ENCODE peak calls at places on chromosomes 1 and 21, in seven cellular contexts. O is adrenal gland, I is Peyer's patch, B is A549, K is testis, J is heart left ventricle, M is endothelial cell of umbilical vein. X is an unnamed sample.

GRCh38 chr1:190373705-190374336 is 103.8 kb downstream of the BRINP3 start:
- DNase-seq in B (peak; percentile 36), K (no peak), J (no peak), M (peak; percentile 32), O (no peak), I (no peak), X (no peak)

GRCh38 chr1:177206831-177207230 is 36.1 kb downstream of the BRINP2 start:
- DNase-seq in K (no peak), O (no peak), J (no peak), I (no peak), M (no peak), B (no peak), X (no peak)

GRCh38 chr1:1510912-1511532 is 940 bp upstream of the ATAD3A start:
- DNase-seq in M (no peak), O (no peak), B (peak; percentile 38), J (no peak), I (no peak), K (no peak), X (no peak)

GRCh38 chr1:34858901-34859441 is 578 bp downstream of the SMIM12 start:
- DNase-seq in I (peak; percentile 47), J (no peak), O (peak; percentile 76), B (no peak), M (peak; percentile 80), K (no peak), X (no peak)

GRCh38 chr1:93033029-93033428 is 46.1 kb upstream of the MTF2 start:
- DNase-seq in M (no peak), I (no peak), K (no peak), O (no peak), J (no peak), B (no peak), X (no peak)

GRCh38 chr1:25810341-25811299 is 9.1 kb upstream of the MTFR1L start:
- DNase-seq in M (peak; percentile 44), O (peak; percentile 83), I (peak; percentile 90), J (peak; percentile 73), K (peak; percentile 72), B (peak; percentile 44), X (peak; percentile 79)

GRCh38 chr1:178849932-178850331 is 20.9 kb downstream of the ANGPTL1 start:
- DNase-seq in J (no peak), K (no peak), I (no peak), B (no peak), M (no peak), O (no peak), X (no peak)

GRCh38 chr1:206555473-206555935 is 48.2 kb downstream of the RASSF5 start:
- DNase-seq in M (no peak), B (no peak), O (peak; percentile 57), K (peak; percentile 73), J (peak; percentile 36), I (peak; percentile 62), X (no peak)

GRCh38 chr1:186008920-186009737 is 274.9 kb downstream of the HMCN1 start:
- DNase-seq in J (no peak), O (no peak), M (peak; percentile 96), I (no peak), B (no peak), K (no peak), X (no peak)

GRCh38 chr21:27818847-27819246 is 852.0 kb upstream of the ADAMTS5 start:
- DNase-seq in J (no peak), I (no peak), M (no peak), K (no peak), O (no peak), B (no peak), X (no peak)

GRCh38 chr1:45846931-45847330 is 43.5 kb downstream of the MAST2 start:
- DNase-seq in J (no peak), K (no peak), O (no peak), B (no peak), M (peak; percentile 3), I (no peak), X (no peak)

GRCh38 chr1:212430955-212431394 is 1.7 kb upstream of the NENF start:
- DNase-seq in I (peak; percentile 57), O (no peak), B (no peak), M (peak; percentile 83), K (no peak), J (no peak), X (no peak)

GRCh38 chr1:64167176-64167575 is 36.2 kb upstream of the UBE2U start:
- DNase-seq in K (no peak), B (no peak), M (no peak), J (no peak), I (no peak), O (no peak), X (no peak)

GRCh38 chr21:31786164-31786920 is 54.4 kb upstream of the SCAF4 start:
- DNase-seq in I (no peak), B (no peak), K (no peak), J (no peak), O (no peak), M (no peak), X (no peak)

GRCh38 chr1:149845416-149845815 is 54.0 kb upstream of the BOLA1 start:
- DNase-seq in K (no peak), M (no peak), J (no peak), B (no peak), I (peak; percentile 37), O (peak; percentile 6), X (no peak)

GRCh38 chr1:199955235-199955634 is 72.3 kb upstream of the NR5A2 start:
- DNase-seq in I (no peak), B (no peak), O (no peak), K (no peak), M (no peak), J (no peak), X (no peak)

GRCh38 chr1:74368335-74368734 is 133.1 kb downstream of the TNNI3K start:
- DNase-seq in O (no peak), B (no peak), K (no peak), I (no peak), J (no peak), M (no peak), X (no peak)

GRCh38 chr1:201610806-201611205 is 71.9 kb downstream of the NAV1 start:
- DNase-seq in O (no peak), J (no peak), B (no peak), I (no peak), K (no peak), M (no peak), X (no peak)

GRCh38 chr1:93774707-93775106 is 93.1 kb upstream of the BCAR3 start:
- DNase-seq in B (no peak), O (no peak), J (no peak), M (no peak), I (no peak), K (no peak), X (no peak)

GRCh38 chr21:41956926-41957729 is 3.3 kb upstream of the C2CD2 start:
- DNase-seq in O (peak; percentile 61), B (peak; percentile 55), K (no peak), I (no peak), M (peak; percentile 35), J (no peak), X (no peak)

GRCh38 chr21:44930543-44930981 is 9.3 kb upstream of the SLX9 start:
- DNase-seq in J (no peak), M (no peak), O (no peak), B (no peak), K (no peak), I (peak; percentile 70), X (no peak)

GRCh38 chr1:50421366-50421748 is 1.9 kb downstream of the DMRTA2 start:
- DNase-seq in M (no peak), J (no peak), O (no peak), K (no peak), B (no peak), I (no peak), X (no peak)

GRCh38 chr21:43333301-43334062 is 93.4 kb downstream of the SIK1 start:
- DNase-seq in O (peak; percentile 45), M (peak; percentile 58), J (peak; percentile 52), B (peak; percentile 97), I (no peak), K (peak; percentile 28), X (peak; percentile 64)

GRCh38 chr1:2541619-2542246 is 11.7 kb upstream of the HES5 start:
- DNase-seq in O (peak; percentile 83), K (no peak), I (peak; percentile 90), J (peak; percentile 62), M (no peak), B (peak; percentile 44), X (peak; percentile 71)

GRCh38 chr1:104720701-104721100 is 971.0 kb downstream of the AMY1C start:
- DNase-seq in B (no peak), M (no peak), K (no peak), J (no peak), O (no peak), I (no peak), X (no peak)

GRCh38 chr1:204870165-204870912 is at the start of gene NFASC:
- DNase-seq in J (no peak), B (no peak), I (no peak), O (no peak), M (no peak), K (no peak), X (no peak)

GRCh38 chr1:12462586-12462985 is 155.4 kb downstream of the DHRS3 start:
- DNase-seq in K (no peak), M (no peak), O (no peak), I (no peak), B (no peak), J (no peak), X (no peak)

GRCh38 chr1:214445846-214446614 is 105.4 kb downstream of the PTPN14 start:
- DNase-seq in K (no peak), J (no peak), B (no peak), I (no peak), M (peak; percentile 49), O (no peak), X (no peak)
- H3K27ac ChIP-seq in K (no peak overlapping the region), J (peak overlapping the region; percentile 32), B (peak overlapping the region; percentile 86), I (no peak overlapping the region), M (peak overlapping the region; percentile 88), O (peak overlapping the region; percentile 52), X (peak overlapping the region; percentile 82)

GRCh38 chr1:184483101-184483813 is 96.4 kb downstream of the C1orf21 start:
- DNase-seq in O (peak; percentile 53), K (peak; percentile 36), B (no peak), M (peak; percentile 22), I (peak; percentile 62), J (no peak), X (peak; percentile 68)
- TF ChIP-seq CTCF in O (peak; percentile 13), K (peak; percentile 9), B (no peak), M (no peak), I (no peak), J (no peak), X (no peak)

DNA sequence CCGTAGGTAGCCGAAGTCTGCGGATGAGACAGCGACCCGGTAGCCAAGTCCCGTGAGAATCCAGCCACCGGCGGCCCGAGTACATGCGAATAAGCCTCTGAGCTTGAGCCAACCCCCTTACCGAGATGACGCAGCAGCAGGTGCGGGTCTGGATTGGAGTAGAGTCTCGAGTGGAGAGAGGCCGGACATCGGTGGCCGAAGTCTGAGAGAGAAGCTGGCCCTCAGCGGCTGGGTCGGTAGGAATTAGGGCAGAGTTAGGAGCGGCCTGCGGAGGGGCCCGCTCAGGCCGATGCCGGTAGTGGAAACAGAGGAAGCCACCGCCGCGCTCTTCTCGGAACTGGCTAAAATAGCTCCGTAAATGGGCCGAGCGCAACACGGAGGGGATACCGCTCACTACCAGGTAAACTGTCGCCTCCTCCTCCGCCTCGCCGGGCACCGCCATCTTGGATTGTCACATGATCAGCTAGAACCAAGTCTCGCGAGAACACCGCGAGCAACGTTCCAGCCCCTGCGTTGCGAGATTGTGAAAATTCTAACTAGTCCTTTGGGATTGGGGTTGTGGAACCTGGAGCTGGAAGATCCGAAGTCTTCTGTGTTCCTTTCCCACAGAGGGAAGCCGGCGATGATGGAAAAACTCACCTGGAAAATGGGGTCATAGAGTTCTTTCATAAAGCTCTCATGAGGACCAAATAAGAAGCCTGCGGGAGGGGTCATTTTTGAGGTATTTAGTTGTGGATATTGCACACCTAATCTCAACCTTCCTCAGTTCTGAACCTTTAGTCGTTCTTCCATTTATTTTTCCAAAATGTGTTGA is at the start of gene GPATCH3:
- DNase-seq in B (peak; percentile 91), K (peak; percentile 95), O (peak; percentile 96), M (peak; percentile 90), J (peak; percentile 92), I (peak; percentile 96), X (peak; percentile 95)
- TF ChIP-seq POLR2A in B (peak; percentile 81), K (no peak), O (peak; percentile 83), M (peak; percentile 95), J (no peak), I (peak; percentile 65), X (no peak)

GRCh38 chr1:6497215-6497866 is 5.9 kb upstream of the PLEKHG5 start:
- DNase-seq in M (peak; percentile 41), B (no peak), I (peak; percentile 60), J (peak; percentile 73), K (peak; percentile 58), O (peak; percentile 76), X (peak; percentile 54)
- H3K27ac ChIP-seq in M (no peak overlapping the region), B (peak overlapping the region; percentile 90), I (no peak overlapping the region), J (peak overlapping the region; percentile 87), K (no peak overlapping the region), O (peak overlapping the region; percentile 78), X (no peak overlapping the region)